ENCODE peak calls at places on chromosomes 16 and 17, in five cellular contexts. One of them, this sample, is unnamed.

GRCh38 chr17:81510798-81511549 is 1.6 kb downstream of the ACTG1 start:
- DNase-seq in ureter: no peak
- DNase-seq in activated CD4-positive, alpha-beta T cell treated with anti-CD3 and anti-CD28 coated beads for 48 hours: peak
- DNase-seq in EL: no peak
- DNase-seq in NCI-H69: no peak
- DNase-seq in this sample: peak

GRCh38 chr16:89383095-89384003 is 107.0 kb downstream of the ANKRD11 start:
- DNase-seq in ureter: peak
- DNase-seq in activated CD4-positive, alpha-beta T cell treated with anti-CD3 and anti-CD28 coated beads for 48 hours: peak
- DNase-seq in EL: peak
- DNase-seq in NCI-H69: peak
- DNase-seq in this sample: no peak

GRCh38 chr17:55351027-55351625 is 70.5 kb downstream of the MMD start:
- DNase-seq in ureter: no peak
- DNase-seq in activated CD4-positive, alpha-beta T cell treated with anti-CD3 and anti-CD28 coated beads for 48 hours: no peak
- DNase-seq in EL: no peak
- DNase-seq in NCI-H69: no peak
- DNase-seq in this sample: peak

GRCh38 chr16:27448531-27449433 is 46.8 kb downstream of the IL21R start:
- DNase-seq in ureter: no peak
- DNase-seq in activated CD4-positive, alpha-beta T cell treated with anti-CD3 and anti-CD28 coated beads for 48 hours: no peak
- DNase-seq in EL: no peak
- DNase-seq in NCI-H69: peak
- DNase-seq in this sample: no peak

GRCh38 chr16:76204249-76204648 is 73.0 kb upstream of the CNTNAP4 start:
- DNase-seq in ureter: no peak
- DNase-seq in activated CD4-positive, alpha-beta T cell treated with anti-CD3 and anti-CD28 coated beads for 48 hours: no peak
- DNase-seq in EL: no peak
- DNase-seq in NCI-H69: no peak
- DNase-seq in this sample: no peak

GRCh38 chr17:77455111-77455877 is 314.5 kb downstream of the SEC14L1 start:
- DNase-seq in ureter: no peak
- DNase-seq in activated CD4-positive, alpha-beta T cell treated with anti-CD3 and anti-CD28 coated beads for 48 hours: peak
- DNase-seq in EL: no peak
- DNase-seq in NCI-H69: no peak
- DNase-seq in this sample: no peak

GRCh38 chr17:57407287-57408063 is 151.2 kb downstream of the MSI2 start:
- DNase-seq in ureter: peak
- DNase-seq in activated CD4-positive, alpha-beta T cell treated with anti-CD3 and anti-CD28 coated beads for 48 hours: no peak
- DNase-seq in EL: no peak
- DNase-seq in NCI-H69: peak
- DNase-seq in this sample: no peak

GRCh38 chr17:78416791-78417530 is 38.5 kb downstream of the PGS1 start:
- DNase-seq in ureter: no peak
- DNase-seq in activated CD4-positive, alpha-beta T cell treated with anti-CD3 and anti-CD28 coated beads for 48 hours: no peak
- DNase-seq in EL: no peak
- DNase-seq in NCI-H69: no peak
- DNase-seq in this sample: peak

GRCh38 chr17:81400154-81400938 is 5.1 kb downstream of the BAHCC1 start:
- DNase-seq in ureter: no peak
- DNase-seq in activated CD4-positive, alpha-beta T cell treated with anti-CD3 and anti-CD28 coated beads for 48 hours: peak
- DNase-seq in EL: peak
- DNase-seq in NCI-H69: no peak
- DNase-seq in this sample: peak

GRCh38 chr16:70484867-70485266 is 30.5 kb downstream of the FCSK start:
- DNase-seq in ureter: no peak
- DNase-seq in activated CD4-positive, alpha-beta T cell treated with anti-CD3 and anti-CD28 coated beads for 48 hours: no peak
- DNase-seq in EL: no peak
- DNase-seq in NCI-H69: no peak
- DNase-seq in this sample: no peak

GRCh38 chr16:15732416-15732815 is 82.4 kb downstream of the NDE1 start:
- DNase-seq in ureter: no peak
- DNase-seq in activated CD4-positive, alpha-beta T cell treated with anti-CD3 and anti-CD28 coated beads for 48 hours: no peak
- DNase-seq in EL: no peak
- DNase-seq in NCI-H69: no peak
- DNase-seq in this sample: no peak

GRCh38 chr17:60353773-60354172 is 38.2 kb downstream of the USP32 start:
- DNase-seq in ureter: no peak
- DNase-seq in activated CD4-positive, alpha-beta T cell treated with anti-CD3 and anti-CD28 coated beads for 48 hours: no peak
- DNase-seq in EL: no peak
- DNase-seq in NCI-H69: no peak
- DNase-seq in this sample: no peak

GRCh38 chr17:21467739-21468490 is 91.8 kb downstream of the KCNJ12 start:
- DNase-seq in ureter: no peak
- DNase-seq in activated CD4-positive, alpha-beta T cell treated with anti-CD3 and anti-CD28 coated beads for 48 hours: no peak
- DNase-seq in EL: no peak
- DNase-seq in NCI-H69: no peak
- DNase-seq in this sample: no peak

GRCh38 chr16:23771027-23771426 is 16.2 kb downstream of the CHP2 start:
- DNase-seq in ureter: peak
- DNase-seq in activated CD4-positive, alpha-beta T cell treated with anti-CD3 and anti-CD28 coated beads for 48 hours: no peak
- DNase-seq in EL: no peak
- DNase-seq in NCI-H69: no peak
- DNase-seq in this sample: no peak

GRCh38 chr17:37160940-37161339 is 212.2 kb downstream of the AATF start:
- DNase-seq in ureter: no peak
- DNase-seq in activated CD4-positive, alpha-beta T cell treated with anti-CD3 and anti-CD28 coated beads for 48 hours: no peak
- DNase-seq in EL: peak
- DNase-seq in NCI-H69: peak
- DNase-seq in this sample: no peak

GRCh38 chr17:76270127-76270592 is 5.0 kb downstream of the UBALD2 start:
- DNase-seq in ureter: no peak
- DNase-seq in activated CD4-positive, alpha-beta T cell treated with anti-CD3 and anti-CD28 coated beads for 48 hours: peak
- DNase-seq in EL: no peak
- DNase-seq in NCI-H69: no peak
- DNase-seq in this sample: no peak

GRCh38 chr17:4327638-4328037 is 38.8 kb downstream of the UBE2G1 start:
- DNase-seq in ureter: no peak
- DNase-seq in activated CD4-positive, alpha-beta T cell treated with anti-CD3 and anti-CD28 coated beads for 48 hours: no peak
- DNase-seq in EL: peak
- DNase-seq in NCI-H69: no peak
- DNase-seq in this sample: no peak

GRCh38 chr17:79623786-79624657 is 13.2 kb upstream of the RBFOX3 start:
- DNase-seq in ureter: peak
- DNase-seq in activated CD4-positive, alpha-beta T cell treated with anti-CD3 and anti-CD28 coated beads for 48 hours: no peak
- DNase-seq in EL: no peak
- DNase-seq in NCI-H69: no peak
- DNase-seq in this sample: no peak

GRCh38 chr17:65177901-65178300 is 40.7 kb downstream of the RGS9 start:
- DNase-seq in ureter: no peak
- DNase-seq in activated CD4-positive, alpha-beta T cell treated with anti-CD3 and anti-CD28 coated beads for 48 hours: no peak
- DNase-seq in EL: peak
- DNase-seq in NCI-H69: no peak
- DNase-seq in this sample: no peak

GRCh38 chr17:43402078-43402477 is 3.3 kb downstream of the ARL4D start:
- DNase-seq in ureter: no peak
- DNase-seq in activated CD4-positive, alpha-beta T cell treated with anti-CD3 and anti-CD28 coated beads for 48 hours: no peak
- DNase-seq in EL: no peak
- DNase-seq in NCI-H69: no peak
- DNase-seq in this sample: no peak

GRCh38 chr17:5485270-5486205 is at the start of gene DERL2:
- DNase-seq in ureter: no peak
- DNase-seq in activated CD4-positive, alpha-beta T cell treated with anti-CD3 and anti-CD28 coated beads for 48 hours: no peak
- DNase-seq in EL: peak
- DNase-seq in NCI-H69: peak
- DNase-seq in this sample: no peak

GRCh38 chr16:30472328-30472942 is at the start of gene ITGAL:
- DNase-seq in ureter: peak
- DNase-seq in activated CD4-positive, alpha-beta T cell treated with anti-CD3 and anti-CD28 coated beads for 48 hours: peak
- DNase-seq in EL: no peak
- DNase-seq in NCI-H69: no peak
- DNase-seq in this sample: peak

This sample was measured in HL-60.